ENCODE peak calls at places on chromosomes 4 and X, in five cellular contexts. O is dorsolateral prefrontal cortex, P is astrocyte of the spinal cord, M is RWPE1, N is adrenal gland. U is an unnamed sample.

GRCh38 chr4:114264877-114265291 is 285.4 kb upstream of the ARSJ start:
- DNase-seq in O (no peak), P (peak; percentile 76), N (no peak), M (peak; percentile 40), U (peak; percentile 6)

GRCh38 chrX:134186362-134187121 is 50.4 kb upstream of the CCDC160 start:
- DNase-seq in M (no peak), O (no peak), N (no peak), P (no peak), U (no peak)

GRCh38 chr4:74444891-74445642 is at the start of gene AREG:
- DNase-seq in M (peak; percentile 87), N (peak; percentile 49), P (peak; percentile 65), O (peak; percentile 68), U (peak; percentile 41)

GRCh38 chrX:27446423-27446822 is 16.7 kb downstream of the PPP4R3C start:
- DNase-seq in P (no peak), M (no peak), N (no peak), O (no peak), U (no peak)

GRCh38 chr4:159446266-159446976 is 343.5 kb downstream of the RAPGEF2 start:
- DNase-seq in N (peak; percentile 45), O (peak; percentile 24), M (peak; percentile 67), P (peak; percentile 80), U (peak; percentile 76)

GRCh38 chr4:7291372-7292135 is 99.2 kb downstream of the SORCS2 start:
- DNase-seq in M (no peak), O (peak; percentile 70), N (no peak), P (no peak), U (peak; percentile 17)

GRCh38 chr4:1187182-1187581 is 14.8 kb upstream of the SPON2 start:
- DNase-seq in O (no peak), P (no peak), M (no peak), N (no peak), U (no peak)

GRCh38 chr4:188423039-188423438 is 283.8 kb downstream of the TRIML1 start:
- DNase-seq in O (no peak), N (no peak), P (no peak), M (no peak), U (no peak)

GRCh38 chr4:58749206-58749605 is 1639.0 kb upstream of the IGFBP7 start:
- DNase-seq in P (no peak), O (no peak), M (no peak), N (no peak), U (no peak)

GRCh38 chr4:101790521-101791188 is at the start of gene BANK1:
- DNase-seq in N (peak; percentile 50), O (peak; percentile 8), M (peak; percentile 26), P (peak; percentile 27), U (no peak)

GRCh38 chrX:120647127-120647526 is 17.3 kb upstream of the C1GALT1C1 start:
- DNase-seq in N (no peak), M (no peak), O (no peak), P (peak; percentile 30), U (no peak)

GRCh38 chr4:102390438-102390837 is 45.2 kb upstream of the SLC39A8 start:
- DNase-seq in N (no peak), O (no peak), P (peak; percentile 55), M (peak; percentile 58), U (no peak)

GRCh38 chrX:14409341-14409740 is 120.0 kb upstream of the GLRA2 start:
- DNase-seq in N (no peak), O (no peak), M (peak; percentile 26), P (peak; percentile 9), U (peak; percentile 33)

GRCh38 chr4:121380448-121381147 is at the start of gene QRFPR:
- DNase-seq in O (no peak), P (peak; percentile 9), N (no peak), M (peak; percentile 69), U (no peak)

GRCh38 chr4:174408841-174409552 is 113.3 kb downstream of the HPGD start:
- DNase-seq in N (no peak), O (no peak), P (no peak), M (no peak), U (no peak)
- TF ChIP-seq CTCF in N (no peak), O (no peak), P (no peak), M (no peak), U (no peak)

GRCh38 chr4:20313237-20314030 is 61.7 kb downstream of the SLIT2 start:
- DNase-seq in O (no peak), P (no peak), N (no peak), M (no peak), U (no peak)
- TF ChIP-seq CTCF in O (no peak), P (peak; percentile 22), N (no peak), M (no peak), U (no peak)

DNA sequence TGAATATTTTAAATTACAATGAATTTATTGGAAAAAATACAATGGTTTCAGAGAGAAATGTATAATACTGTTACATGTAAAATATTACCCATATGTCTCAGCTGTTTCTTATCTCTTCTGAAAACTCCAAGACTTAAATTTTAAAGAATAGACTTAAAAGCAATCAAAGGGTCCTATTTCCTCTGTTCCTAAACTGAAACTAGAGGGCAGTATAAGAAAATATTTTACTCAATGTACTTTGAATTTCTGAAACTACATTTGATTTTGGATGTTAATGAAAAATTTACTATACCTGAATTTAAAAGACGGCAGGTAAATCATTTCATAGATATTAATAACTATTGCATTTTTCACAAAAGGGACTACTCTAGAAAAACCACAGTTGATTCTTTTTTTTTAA is 200.2 kb downstream of the LRBA start:
- DNase-seq in O (no peak), P (peak; percentile 8), N (no peak), M (no peak), U (no peak)
- TF ChIP-seq CTCF in O (no peak), P (no peak), N (no peak), M (no peak), U (peak; percentile 53)

GRCh38 chr4:145154573-145154972 is 25.8 kb downstream of the OTUD4 start:
- DNase-seq in N (no peak), O (no peak), M (no peak), P (peak; percentile 30), U (peak; percentile 30)
- TF ChIP-seq CTCF in N (peak; percentile 37), O (no peak), M (peak; percentile 55), P (peak; percentile 73), U (peak; percentile 70)

U was measured in HFFc6.